ENCODE peak calls at places on chromosomes 16 and 17, in five cellular contexts. K, I, D, X and G are unnamed samples.

GRCh38 chr17:74359916-74360315 is 1.8 kb downstream of the BTBD17 start:
- DNase-seq in K (no peak), I (no peak), D (no peak), X (no peak), G (no peak)

GRCh38 chr17:9956474-9957131 is 51.5 kb upstream of the RCVRN start:
- DNase-seq in K (no peak), I (no peak), D (no peak), X (no peak), G (no peak)

GRCh38 chr17:67725232-67726206 is 7.8 kb downstream of the NOL11 start:
- DNase-seq in K (no peak), I (no peak), D (no peak), X (no peak), G (no peak)

GRCh38 chr17:1090454-1091189 is 89.2 kb downstream of the ABR start:
- DNase-seq in K (no peak), I (no peak), D (no peak), X (no peak), G (no peak)

GRCh38 chr16:3735541-3735940 is 18.2 kb upstream of the TRAP1 start:
- DNase-seq in K (no peak), I (no peak), D (no peak), X (peak; percentile 28), G (no peak)

GRCh38 chr17:28743243-28744103 is at the start of gene TRAF4:
- DNase-seq in K (peak; percentile 93), I (peak; percentile 84), D (peak; percentile 94), X (peak; percentile 81), G (peak; percentile 86)

GRCh38 chr16:80258407-80258806 is 282.4 kb upstream of the DYNLRB2 start:
- DNase-seq in K (no peak), I (no peak), D (no peak), X (no peak), G (no peak)

GRCh38 chr17:17860761-17861107 is 23.9 kb upstream of the SREBF1 start:
- DNase-seq in K (no peak), I (no peak), D (no peak), X (no peak), G (no peak)

GRCh38 chr16:88983771-88984687 is 7.0 kb upstream of the CBFA2T3 start:
- DNase-seq in K (no peak), I (no peak), D (no peak), X (no peak), G (no peak)

GRCh38 chr16:17273142-17273561 is 197.6 kb downstream of the XYLT1 start:
- DNase-seq in K (peak; percentile 48), I (peak; percentile 94), D (no peak), X (no peak), G (no peak)

GRCh38 chr16:50509521-50510341 is 38.5 kb upstream of the NKD1 start:
- DNase-seq in K (peak; percentile 11), I (peak; percentile 6), D (peak; percentile 82), X (no peak), G (peak; percentile 37)

GRCh38 chr16:27367463-27368357 is 34.3 kb upstream of the IL21R start:
- DNase-seq in K (peak; percentile 74), I (peak; percentile 63), D (peak; percentile 97), X (peak; percentile 59), G (peak; percentile 86)

GRCh38 chr17:63774141-63774981 is at the start of gene DDX42:
- DNase-seq in K (peak; percentile 77), I (peak; percentile 54), D (peak; percentile 97), X (peak; percentile 91), G (no peak)

GRCh38 chr17:32596206-32596605 is 109.4 kb downstream of the CDK5R1 start:
- DNase-seq in K (no peak), I (no peak), D (no peak), X (no peak), G (no peak)

GRCh38 chr16:85175724-85176233 is 63.5 kb upstream of the CIBAR2 start:
- DNase-seq in K (no peak), I (no peak), D (no peak), X (no peak), G (no peak)

GRCh38 chr16:85173077-85173980 is 61.1 kb upstream of the CIBAR2 start:
- DNase-seq in K (peak; percentile 67), I (peak; percentile 97), D (no peak), X (no peak), G (no peak)

GRCh38 chr16:85174871-85175723 is 62.8 kb upstream of the CIBAR2 start:
- DNase-seq in K (no peak), I (peak; percentile 54), D (no peak), X (no peak), G (no peak)

GRCh38 chr16:85172465-85173071 is 60.3 kb upstream of the CIBAR2 start:
- DNase-seq in K (peak; percentile 62), I (peak; percentile 53), D (peak; percentile 92), X (no peak), G (no peak)

GRCh38 chr16:85173981-85174751 is 61.9 kb upstream of the CIBAR2 start:
- DNase-seq in K (peak; percentile 57), I (peak; percentile 89), D (no peak), X (no peak), G (no peak)
- TF ChIP-seq POLR2A in K (no peak), I (peak; percentile 55), D (no peak), X (no peak), G (no peak)

DNA sequence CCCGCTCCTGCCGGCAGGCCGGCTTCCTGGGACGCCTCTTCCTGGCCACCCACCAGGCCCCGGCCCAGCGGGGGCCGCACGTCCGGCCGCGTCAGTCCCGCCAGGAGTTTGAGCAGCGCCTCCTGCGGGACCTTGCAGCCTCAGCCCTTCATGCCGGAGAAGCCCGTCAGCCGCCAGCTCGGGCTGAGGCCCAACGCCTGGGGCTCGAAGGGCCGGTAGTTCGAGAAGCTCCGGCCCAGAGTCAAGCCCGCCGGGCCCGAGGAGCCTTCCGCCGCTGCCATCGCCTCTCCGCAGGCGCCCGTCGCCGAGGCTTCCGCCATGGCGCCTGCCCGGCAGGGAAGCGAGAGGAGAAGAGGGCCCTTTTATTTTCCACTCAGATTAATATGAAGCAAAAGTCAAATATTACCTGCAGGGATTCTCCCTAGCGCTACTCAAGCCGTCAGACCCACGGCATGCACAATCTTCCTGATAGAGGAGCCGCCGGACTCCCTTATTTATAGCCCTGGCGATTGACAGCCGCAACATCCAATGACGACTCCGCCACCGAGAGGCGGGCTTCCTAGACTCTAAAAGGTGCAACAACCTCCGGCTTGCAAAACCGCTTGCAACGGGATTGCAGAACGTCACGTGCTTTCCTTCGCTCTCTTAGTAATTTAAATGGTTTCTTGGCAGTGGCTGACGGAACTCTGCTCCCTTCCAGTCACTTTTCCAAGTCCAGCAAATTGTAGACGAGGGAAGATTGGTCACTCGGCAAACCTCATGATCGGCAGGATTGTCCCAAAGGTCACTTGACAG is at the start of gene SEPHS2:
- DNase-seq in K (peak; percentile 98), I (peak; percentile 97), D (peak; percentile 100), X (peak; percentile 95), G (peak; percentile 99)
- TF ChIP-seq POLR2A in K (peak; percentile 79), I (peak; percentile 95), D (no peak), X (peak; percentile 78), G (peak; percentile 98)

GRCh38 chr16:74998481-74999207 is at the start of gene ZNRF1:
- DNase-seq in K (peak; percentile 86), I (peak; percentile 71), D (peak; percentile 96), X (peak; percentile 84), G (peak; percentile 94)
- TF ChIP-seq POLR2A in K (peak; percentile 87), I (peak; percentile 10), D (no peak), X (no peak), G (no peak)

GRCh38 chr17:7403902-7404736 is at the start of gene TMEM256:
- DNase-seq in K (peak; percentile 100), I (peak; percentile 99), D (peak; percentile 100), X (peak; percentile 99), G (peak; percentile 99)

GRCh38 chr17:7405882-7406825 is 1.5 kb upstream of the NLGN2 start:
- DNase-seq in K (no peak), I (no peak), D (no peak), X (no peak), G (no peak)

GRCh38 chr17:7404737-7405412 is 978 bp upstream of the TMEM256 start:
- DNase-seq in K (no peak), I (no peak), D (peak; percentile 95), X (peak; percentile 74), G (peak; percentile 92)

GRCh38 chr17:7405413-7405881 is 1.6 kb upstream of the TMEM256 start:
- DNase-seq in K (no peak), I (no peak), D (no peak), X (no peak), G (no peak)

DNA sequence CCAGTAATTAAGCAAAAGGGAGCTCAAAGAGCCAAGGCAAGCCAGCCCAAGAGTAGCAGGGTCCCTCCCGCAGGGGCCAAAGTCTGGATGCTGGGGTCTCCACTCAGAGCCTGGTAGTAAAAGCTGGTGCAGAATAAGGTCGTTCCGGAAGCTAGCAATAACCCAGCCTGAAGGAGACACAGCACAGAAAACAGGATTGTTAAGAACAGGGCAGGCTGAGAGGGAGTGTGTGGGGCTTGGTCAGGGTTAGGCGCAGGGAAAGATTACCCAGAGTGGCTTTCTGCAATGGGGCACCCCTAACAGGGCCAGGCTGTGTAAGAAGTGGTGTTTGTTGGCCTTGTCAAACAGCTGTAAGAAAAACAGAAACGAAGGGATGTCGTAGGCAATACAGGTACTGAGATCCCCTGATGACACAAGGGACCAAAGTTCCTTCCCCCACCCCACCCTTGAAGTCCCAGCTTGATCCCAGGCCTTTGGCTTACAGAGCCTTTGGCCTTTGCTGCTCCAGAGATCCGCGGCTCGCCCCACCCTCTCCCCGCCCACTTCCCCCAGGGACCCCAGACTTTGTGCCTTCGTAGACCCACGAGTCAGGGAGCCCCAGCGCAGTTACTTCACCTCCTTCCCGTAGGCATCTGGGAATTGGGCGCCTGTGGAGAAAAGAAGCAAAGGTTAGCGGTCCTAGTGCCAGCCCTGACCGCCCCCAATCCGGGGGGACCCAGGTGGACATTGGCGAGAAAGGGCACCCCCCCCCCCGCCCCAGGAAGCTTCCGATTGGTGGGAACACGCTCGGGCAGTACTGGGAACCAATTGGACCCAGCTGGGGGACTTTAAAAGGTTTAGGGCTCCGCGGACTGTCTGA is 625 bp downstream of the TMEM256 start:
- DNase-seq in K (peak; percentile 38), I (no peak), D (peak; percentile 94), X (no peak), G (peak; percentile 54)
- TF ChIP-seq POLR2A in K (no peak), I (no peak), D (no peak), X (no peak), G (no peak)

DNA sequence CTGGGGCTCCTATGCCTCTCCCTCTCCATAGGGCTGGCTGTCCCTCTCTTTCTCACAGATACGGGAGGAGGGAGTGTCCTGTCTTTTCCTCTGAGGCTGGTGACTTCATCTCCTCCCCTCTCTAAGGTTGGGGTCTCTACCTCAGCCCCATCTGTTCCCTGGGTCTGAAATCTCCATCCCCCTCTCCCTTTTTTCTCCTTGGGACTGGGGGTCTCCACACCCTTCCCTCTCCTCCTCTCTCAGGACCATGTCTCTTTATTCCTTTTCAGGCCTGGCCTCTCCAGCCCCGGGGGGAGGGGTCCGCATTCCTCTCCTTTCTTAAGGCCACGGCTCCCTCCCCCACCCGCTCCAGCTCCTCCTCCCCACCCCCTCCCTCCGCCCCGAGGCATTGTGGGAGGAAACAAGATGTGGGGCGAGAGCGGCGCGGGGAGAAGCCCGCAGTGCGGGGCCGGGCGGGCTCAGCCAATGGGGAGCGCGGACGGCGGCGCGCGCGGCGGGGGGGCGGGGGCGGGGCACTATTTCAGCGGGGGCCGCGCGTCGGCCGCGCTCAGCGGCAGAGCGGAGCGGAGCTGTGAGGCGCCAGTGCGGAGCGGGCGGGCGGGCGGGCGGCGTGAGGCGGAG is at the start of gene DYNLL2:
- DNase-seq in K (peak; percentile 91), I (peak; percentile 85), D (peak; percentile 98), X (peak; percentile 89), G (peak; percentile 95)
- TF ChIP-seq POLR2A in K (peak; percentile 60), I (peak; percentile 87), D (no peak), X (no peak), G (no peak)

GRCh38 chr16:58197314-58198012 is 443 bp downstream of the CSNK2A2 start:
- DNase-seq in K (no peak), I (no peak), D (no peak), X (no peak), G (peak; percentile 30)
- TF ChIP-seq POLR2A in K (no peak), I (peak; percentile 15), D (no peak), X (no peak), G (no peak)

GRCh38 chr16:68244903-68245853 is at the start of gene PLA2G15:
- DNase-seq in K (peak; percentile 95), I (peak; percentile 94), D (peak; percentile 99), X (peak; percentile 97), G (peak; percentile 98)
- TF ChIP-seq POLR2A in K (peak; percentile 55), I (no peak), D (no peak), X (no peak), G (peak; percentile 35)